ENCODE peak calls at places on chromosome 22, in nine cellular contexts. U is GM12891, S is spleen, P is HCT116, D is breast epithelium, Y is H1, T is sigmoid colon, I is stomach, K is prostate gland. H is an unnamed sample.
A peak's percentile ranks its signal among the peaks of the same experiment; 100 is the strongest.

GRCh38 chr22:36379593-36380361 is 8.0 kb downstream of the MYH9 start:
- DNase-seq in U (no peak), S (peak; percentile 89), P (no peak), D (peak; percentile 27), Y (no peak), T (no peak), I (no peak), K (no peak), H (no peak)

GRCh38 chr22:32665676-32666075 is 135.8 kb upstream of the TIMP3 start:
- DNase-seq in U (no peak), S (no peak), P (no peak), D (no peak), Y (no peak), T (no peak), I (no peak), K (no peak), H (no peak)

GRCh38 chr22:41340357-41340756 is 39.0 kb downstream of the ZC3H7B start:
- DNase-seq in U (no peak), S (no peak), P (no peak), D (no peak), Y (no peak), T (peak; percentile 54), I (no peak), K (no peak), H (no peak)

GRCh38 chr22:33380789-33381530 is 322.8 kb upstream of the SYN3 start:
- DNase-seq in U (no peak), S (no peak), P (no peak), D (no peak), Y (no peak), T (no peak), I (no peak), K (no peak), H (peak; percentile 31)

GRCh38 chr22:45072322-45072903 is 62.6 kb upstream of the PHF21B start:
- DNase-seq in U (no peak), S (no peak), P (peak; percentile 77), D (no peak), Y (no peak), T (no peak), I (no peak), K (peak; percentile 21), H (peak; percentile 71)

GRCh38 chr22:17194213-17194612 is 25.0 kb downstream of the ADA2 start:
- DNase-seq in U (no peak), S (no peak), P (no peak), D (no peak), Y (no peak), T (no peak), I (no peak), K (no peak), H (no peak)

GRCh38 chr22:32644252-32645100 is 157.0 kb upstream of the TIMP3 start:
- DNase-seq in U (no peak), S (peak; percentile 82), P (no peak), D (peak; percentile 93), Y (no peak), T (peak; percentile 83), I (peak; percentile 40), K (peak; percentile 89), H (no peak)

GRCh38 chr22:48867891-48868290 is 959.8 kb downstream of the BRD1 start:
- DNase-seq in U (no peak), S (peak; percentile 44), P (no peak), D (no peak), Y (no peak), T (peak; percentile 28), I (no peak), K (no peak), H (no peak)

GRCh38 chr22:26287382-26288228 is 118.3 kb downstream of the SEZ6L start:
- DNase-seq in U (no peak), S (no peak), P (no peak), D (no peak), Y (no peak), T (no peak), I (no peak), K (no peak), H (no peak)

GRCh38 chr22:32985899-32986772 is 72.0 kb downstream of the SYN3 start:
- DNase-seq in U (peak; percentile 33), S (no peak), P (peak; percentile 57), D (peak; percentile 73), Y (peak; percentile 36), T (peak; percentile 86), I (peak; percentile 58), K (peak; percentile 77), H (peak; percentile 41)

GRCh38 chr22:41862530-41863266 is 29.8 kb downstream of the SREBF2 start:
- DNase-seq in U (no peak), S (peak; percentile 81), P (no peak), D (no peak), Y (no peak), T (no peak), I (no peak), K (no peak), H (no peak)

GRCh38 chr22:44398791-44399190 is 86.0 kb upstream of the SHISAL1 start:
- DNase-seq in U (no peak), S (peak; percentile 51), P (no peak), D (no peak), Y (no peak), T (no peak), I (no peak), K (no peak), H (no peak)

GRCh38 chr22:25495286-25495685 is 69.2 kb upstream of the GRK3 start:
- DNase-seq in U (no peak), S (no peak), P (no peak), D (no peak), Y (no peak), T (no peak), I (no peak), K (no peak), H (no peak)

GRCh38 chr22:42742940-42743339 is 22.3 kb upstream of the A4GALT start:
- DNase-seq in U (no peak), S (no peak), P (no peak), D (no peak), Y (no peak), T (peak; percentile 75), I (no peak), K (no peak), H (no peak)

GRCh38 chr22:44023404-44024287 is 456 bp upstream of the PARVB start:
- DNase-seq in U (peak; percentile 51), S (peak; percentile 89), P (no peak), D (no peak), Y (no peak), T (no peak), I (peak; percentile 54), K (no peak), H (no peak)

GRCh38 chr22:49964493-49965290 is 4.1 kb downstream of the PIM3 start:
- DNase-seq in U (no peak), S (peak; percentile 78), P (no peak), D (peak; percentile 23), Y (no peak), T (peak; percentile 64), I (peak; percentile 28), K (no peak), H (no peak)

GRCh38 chr22:48262596-48263430 is 1500.4 kb downstream of the TBC1D22A start:
- DNase-seq in U (no peak), S (no peak), P (no peak), D (no peak), Y (no peak), T (no peak), I (no peak), K (no peak), H (no peak)

GRCh38 chr22:49497266-49497665 is 330.4 kb downstream of the BRD1 start:
- DNase-seq in U (no peak), S (no peak), P (peak; percentile 22), D (no peak), Y (no peak), T (no peak), I (no peak), K (no peak), H (no peak)

GRCh38 chr22:49573109-49573765 is 254.4 kb downstream of the BRD1 start:
- DNase-seq in U (no peak), S (peak; percentile 65), P (no peak), D (no peak), Y (no peak), T (no peak), I (peak; percentile 17), K (no peak), H (no peak)

GRCh38 chr22:22508274-22509176 is at the start of gene ZNF280B:
- DNase-seq in U (peak; percentile 85), S (peak; percentile 93), P (peak; percentile 81), D (no peak), Y (peak; percentile 9), T (peak; percentile 72), I (peak; percentile 70), K (peak; percentile 5), H (peak; percentile 75)

GRCh38 chr22:28792491-28793383 is 7.6 kb downstream of the XBP1 start:
- DNase-seq in U (no peak), S (peak; percentile 49), P (no peak), D (no peak), Y (no peak), T (no peak), I (no peak), K (no peak), H (no peak)
- TF ChIP-seq POLR2A in U (no peak), S (no peak), P (no peak), D (no peak), Y (no peak), T (no peak), I (no peak), K (no peak), H (no peak)

GRCh38 chr22:20380486-20380885 is 13.5 kb upstream of the ZNF74 start:
- DNase-seq in U (no peak), S (no peak), P (no peak), D (no peak), Y (no peak), T (no peak), I (no peak), K (no peak), H (no peak)
- TF ChIP-seq POLR2A in U (no peak), S (no peak), P (no peak), D (no peak), Y (no peak), T (no peak), I (no peak), K (no peak), H (no peak)

GRCh38 chr22:37704645-37705044 is 7.8 kb downstream of the TRIOBP start:
- DNase-seq in U (no peak), S (no peak), P (no peak), D (no peak), Y (no peak), T (no peak), I (no peak), K (no peak), H (no peak)
- TF ChIP-seq POLR2A in U (no peak), S (no peak), P (no peak), D (no peak), Y (no peak), T (no peak), I (no peak), K (no peak), H (no peak)

DNA sequence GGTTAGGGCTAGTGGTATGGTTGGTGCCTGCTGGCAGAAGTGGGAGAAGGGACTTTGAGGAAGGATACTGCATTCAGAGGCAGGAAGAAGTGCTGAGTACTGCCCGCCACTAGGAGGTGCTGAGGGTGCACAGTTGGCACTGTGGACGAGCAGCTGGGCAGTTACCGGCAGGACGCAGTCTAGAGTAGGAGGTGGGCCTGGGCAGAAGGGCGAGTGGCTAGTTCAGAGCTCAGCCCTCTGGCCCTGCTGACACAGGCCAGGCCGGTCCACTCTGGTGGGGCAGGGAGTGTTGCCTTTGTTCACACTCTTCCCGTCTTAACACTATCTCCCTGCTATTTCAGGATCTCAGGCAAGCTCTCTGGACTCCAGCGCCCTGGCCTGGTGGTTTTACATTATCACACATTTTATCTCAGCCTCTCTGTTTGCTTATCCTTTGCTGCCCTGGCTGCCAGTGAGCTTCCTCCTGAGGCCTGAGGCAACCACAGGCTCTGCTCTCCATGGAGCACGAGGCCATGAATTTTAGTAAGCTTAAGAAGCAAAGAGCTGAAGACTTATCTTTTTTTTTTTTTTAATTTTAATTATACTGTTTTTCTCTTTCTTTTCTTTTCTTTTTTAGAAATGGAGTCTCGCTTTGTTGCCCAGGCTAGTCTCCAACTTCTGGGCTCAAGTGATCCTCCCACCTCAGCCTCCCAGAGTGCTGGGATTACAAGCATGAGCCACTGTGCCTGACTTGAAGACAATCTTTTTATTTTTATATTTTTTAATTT is 26.9 kb downstream of the SNAP29 start:
- DNase-seq in U (peak; percentile 71), S (peak; percentile 90), P (peak; percentile 58), D (peak; percentile 59), Y (peak; percentile 69), T (peak; percentile 89), I (peak; percentile 83), K (peak; percentile 87), H (peak; percentile 73)
- TF ChIP-seq POLR2A in U (no peak), S (no peak), P (no peak), D (no peak), Y (no peak), T (no peak), I (no peak), K (no peak), H (no peak)

H was measured in H54.